ENCODE peak calls at places on chromosomes 11 and 22, in four cellular contexts. R is A549, J is heart right ventricle, G is body of pancreas. W is an unnamed sample.

GRCh38 chr11:73257342-73258103 is 14.6 kb upstream of the P2RY6 start:
- DNase-seq in R (no peak), J (peak), G (no peak), W (peak)

GRCh38 chr22:35330258-35330861 is 30.7 kb downstream of the TOM1 start:
- DNase-seq in R (no peak), J (peak), G (peak), W (no peak)

GRCh38 chr11:17013548-17014320 is 480 bp downstream of the PLEKHA7 start:
- DNase-seq in R (peak), J (peak), G (peak), W (no peak)

GRCh38 chr11:86244063-86244521 is 461 bp upstream of the EED start:
- DNase-seq in R (peak), J (peak), G (peak), W (no peak)

GRCh38 chr11:15933896-15934625 is 422.3 kb downstream of the SOX6 start:
- DNase-seq in R (no peak), J (no peak), G (no peak), W (no peak)

GRCh38 chr11:94144664-94145063 is 16.0 kb downstream of the PANX1 start:
- DNase-seq in R (no peak), J (no peak), G (no peak), W (no peak)

GRCh38 chr11:27611946-27612455 is 88.3 kb downstream of the BDNF start:
- DNase-seq in R (no peak), J (no peak), G (no peak), W (no peak)

GRCh38 chr11:17722000-17722643 is 2.8 kb downstream of the MYOD1 start:
- DNase-seq in R (peak), J (no peak), G (peak), W (no peak)

GRCh38 chr11:28674432-28675076 is 566.4 kb downstream of the METTL15 start:
- DNase-seq in R (no peak), J (no peak), G (no peak), W (no peak)

GRCh38 chr11:17588721-17589120 is 41.7 kb downstream of the OTOG start:
- DNase-seq in R (no peak), J (no peak), G (no peak), W (no peak)

GRCh38 chr22:37496651-37497599 is 10.7 kb upstream of the MFNG start:
- DNase-seq in R (peak), J (no peak), G (no peak), W (peak)

GRCh38 chr22:39750759-39751158 is 142.8 kb downstream of the ENTHD1 start:
- DNase-seq in R (no peak), J (no peak), G (no peak), W (no peak)

GRCh38 chr11:61061081-61061826 is 41.0 kb upstream of the CD5 start:
- DNase-seq in R (no peak), J (no peak), G (no peak), W (no peak)

GRCh38 chr22:20813056-20813455 is 39.1 kb downstream of the SERPIND1 start:
- DNase-seq in R (no peak), J (no peak), G (no peak), W (no peak)

DNA sequence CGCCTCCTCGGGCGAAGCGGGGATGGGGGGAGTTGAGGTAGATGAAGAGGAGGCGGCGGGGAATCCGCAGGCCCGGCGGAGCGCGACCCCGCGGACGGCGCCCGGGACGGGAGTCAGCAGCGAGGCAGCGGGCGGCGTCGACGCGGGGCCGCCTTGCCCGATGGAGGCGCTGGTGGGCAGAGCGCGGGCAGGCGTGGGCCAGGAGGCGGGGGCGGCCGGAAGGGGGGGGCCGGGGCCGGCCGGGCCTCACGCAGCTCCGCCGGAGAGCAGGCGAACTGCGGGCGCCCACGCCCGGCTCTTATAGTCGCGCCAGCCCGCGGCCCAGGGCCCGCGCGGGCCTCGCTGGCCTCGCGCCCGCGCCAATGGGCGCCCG is at the start of gene IGF2:
- DNase-seq in R (peak), J (peak), G (no peak), W (no peak)
- H3K4me3 ChIP-seq in R (peak), J (peak), G (no peak), W (no peak)

GRCh38 chr11:132043714-132044113 is 673.3 kb downstream of the NTM start:
- DNase-seq in R (no peak), J (no peak), G (no peak), W (no peak)

GRCh38 chr11:132047167-132047566 is 676.8 kb downstream of the NTM start:
- DNase-seq in R (no peak), J (no peak), G (no peak), W (no peak)

GRCh38 chr11:132048040-132048439 is 677.6 kb downstream of the NTM start:
- DNase-seq in R (no peak), J (no peak), G (no peak), W (no peak)

GRCh38 chr11:132042296-132042695 is 671.9 kb downstream of the NTM start:
- DNase-seq in R (no peak), J (no peak), G (no peak), W (no peak)

DNA sequence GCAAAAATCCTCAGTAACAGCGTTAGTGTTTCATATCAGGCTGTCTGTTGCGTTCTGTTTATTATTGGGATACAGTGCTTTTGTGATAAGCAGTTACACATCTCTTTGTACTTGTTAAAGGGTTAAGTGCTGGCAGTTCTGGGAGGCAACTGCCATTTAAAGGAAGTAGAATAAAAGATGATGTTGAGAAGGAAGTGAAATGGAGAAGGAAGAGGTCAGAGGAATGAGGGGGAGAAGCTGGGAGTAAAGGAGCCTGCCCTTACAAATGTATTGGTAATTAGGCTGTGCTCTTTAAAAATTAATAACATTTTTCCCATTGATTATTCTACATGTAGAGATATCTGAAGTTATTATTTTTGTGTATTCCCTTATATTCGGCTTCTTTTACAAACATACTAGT is 674.7 kb downstream of the NTM start:
- DNase-seq in R (no peak), J (no peak), G (no peak), W (no peak)
- TF ChIP-seq CTCF in R (no peak), J (no peak), G (no peak), W (no peak)

GRCh38 chr11:122100222-122101080 is 15.6 kb downstream of the BLID start:
- DNase-seq in R (no peak), J (peak), G (peak), W (no peak)

GRCh38 chr11:122098223-122098980 is 17.6 kb downstream of the BLID start:
- DNase-seq in R (no peak), J (no peak), G (no peak), W (no peak)

GRCh38 chr11:122101625-122102291 is 14.3 kb downstream of the BLID start:
- DNase-seq in R (no peak), J (peak), G (peak), W (no peak)

GRCh38 chr11:122097419-122098001 is 18.5 kb downstream of the BLID start:
- DNase-seq in R (no peak), J (no peak), G (no peak), W (no peak)

DNA sequence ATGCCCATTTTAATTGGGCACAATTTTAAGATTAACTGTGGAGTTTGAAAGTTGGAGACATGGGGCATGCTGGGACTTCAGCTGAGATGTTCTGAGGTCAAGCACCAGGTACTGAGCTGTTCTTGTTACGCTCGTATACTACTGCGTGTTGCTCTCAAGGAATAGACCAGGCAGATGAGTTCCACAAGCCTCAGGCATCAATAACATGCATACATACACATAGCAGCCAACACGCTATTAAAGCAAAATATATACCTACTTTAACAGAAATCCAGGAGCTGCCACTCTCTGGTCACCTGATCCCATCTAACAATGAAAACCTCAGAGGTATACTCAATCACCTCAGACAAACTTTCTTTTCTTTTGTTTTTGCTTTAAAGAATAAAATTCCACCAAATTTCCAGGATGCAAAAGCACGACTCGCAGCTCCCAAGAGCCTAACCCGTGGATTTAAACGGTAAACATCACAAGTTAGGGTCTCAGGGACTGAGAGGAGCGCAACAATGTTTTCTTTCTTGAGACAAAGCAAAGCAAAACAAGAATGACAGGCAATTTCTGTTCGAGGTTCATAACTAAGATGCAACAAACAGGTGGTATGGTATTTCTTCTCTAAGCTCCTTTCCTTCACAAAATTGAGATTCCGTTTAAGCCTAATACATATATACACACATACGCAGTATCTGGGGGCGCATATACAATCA is 16.5 kb downstream of the BLID start:
- DNase-seq in R (no peak), J (no peak), G (peak), W (no peak)
- H3K4me3 ChIP-seq in R (no peak), J (peak), G (peak), W (peak)

GRCh38 chr11:18927550-18928322 is 11.5 kb downstream of the MRGPRX1 start:
- DNase-seq in R (no peak), J (no peak), G (no peak), W (no peak)
- TF ChIP-seq CTCF in R (no peak), J (no peak), G (no peak), W (peak)

GRCh38 chr11:125429174-125429707 is 66.8 kb downstream of the FEZ1 start:
- DNase-seq in R (peak), J (peak), G (peak), W (no peak)
- H3K4me3 ChIP-seq in R (no peak), J (no peak), G (no peak), W (no peak)

GRCh38 chr22:19799322-19800190 is 39.0 kb downstream of the TBX1 start:
- DNase-seq in R (no peak), J (peak), G (no peak), W (no peak)
- TF ChIP-seq CTCF in R (no peak), J (no peak), G (no peak), W (no peak)

W was measured in epithelial cell of proximal tubule.